ENCODE peak calls at places on chromosomes 11 and 22, in four cellular contexts. One of them, this sample, is unnamed.
A peak's percentile ranks its signal among the peaks of the same experiment; 100 is the strongest.

GRCh38 chr22:29030016-29030617 is 31.5 kb downstream of the C22orf31 start:
- DNase-seq in Calu3: peak; percentile 68
- DNase-seq in nephron progenitor cell: no peak
- DNase-seq in effector CD4-positive, alpha-beta T cell: no peak
- DNase-seq in this sample: no peak

GRCh38 chr11:3837793-3838192 is 3.0 kb downstream of the RHOG start:
- DNase-seq in Calu3: no peak
- DNase-seq in nephron progenitor cell: no peak
- DNase-seq in effector CD4-positive, alpha-beta T cell: no peak
- DNase-seq in this sample: peak; percentile 85

GRCh38 chr22:17817511-17818065 is 43.3 kb upstream of the BID start:
- DNase-seq in Calu3: no peak
- DNase-seq in nephron progenitor cell: no peak
- DNase-seq in effector CD4-positive, alpha-beta T cell: no peak
- DNase-seq in this sample: no peak

GRCh38 chr11:108933630-108934029 is 268.8 kb downstream of the DDX10 start:
- DNase-seq in Calu3: no peak
- DNase-seq in nephron progenitor cell: no peak
- DNase-seq in effector CD4-positive, alpha-beta T cell: no peak
- DNase-seq in this sample: no peak

GRCh38 chr22:44862981-44863860 is 110.8 kb downstream of the ARHGAP8 start:
- DNase-seq in Calu3: no peak
- DNase-seq in nephron progenitor cell: no peak
- DNase-seq in effector CD4-positive, alpha-beta T cell: no peak
- DNase-seq in this sample: no peak

GRCh38 chr11:102114032-102114431 is 3.8 kb downstream of the YAP1 start:
- DNase-seq in Calu3: no peak
- DNase-seq in nephron progenitor cell: no peak
- DNase-seq in effector CD4-positive, alpha-beta T cell: no peak
- DNase-seq in this sample: no peak

GRCh38 chr22:47102081-47102480 is 339.6 kb downstream of the TBC1D22A start:
- DNase-seq in Calu3: no peak
- DNase-seq in nephron progenitor cell: no peak
- DNase-seq in effector CD4-positive, alpha-beta T cell: no peak
- DNase-seq in this sample: no peak

GRCh38 chr11:27429740-27430451 is 42.7 kb downstream of the LGR4 start:
- DNase-seq in Calu3: no peak
- DNase-seq in nephron progenitor cell: no peak
- DNase-seq in effector CD4-positive, alpha-beta T cell: no peak
- DNase-seq in this sample: no peak

GRCh38 chr22:50471197-50471847 is 3.5 kb downstream of the SBF1 start:
- DNase-seq in Calu3: no peak
- DNase-seq in nephron progenitor cell: no peak
- DNase-seq in effector CD4-positive, alpha-beta T cell: no peak
- DNase-seq in this sample: peak; percentile 80

GRCh38 chr11:77779935-77780334 is 40.6 kb downstream of the RSF1 start:
- DNase-seq in Calu3: no peak
- DNase-seq in nephron progenitor cell: no peak
- DNase-seq in effector CD4-positive, alpha-beta T cell: no peak
- DNase-seq in this sample: no peak

GRCh38 chr11:47413908-47414684 is 5.7 kb downstream of the SLC39A13 start:
- DNase-seq in Calu3: no peak
- DNase-seq in nephron progenitor cell: no peak
- DNase-seq in effector CD4-positive, alpha-beta T cell: no peak
- DNase-seq in this sample: no peak

GRCh38 chr11:62269654-62270278 is at the start of gene SCGB2A2:
- DNase-seq in Calu3: peak; percentile 9
- DNase-seq in nephron progenitor cell: no peak
- DNase-seq in effector CD4-positive, alpha-beta T cell: no peak
- DNase-seq in this sample: no peak

GRCh38 chr11:133663586-133663985 is 131.3 kb upstream of the OPCML start:
- DNase-seq in Calu3: no peak
- DNase-seq in nephron progenitor cell: no peak
- DNase-seq in effector CD4-positive, alpha-beta T cell: no peak
- DNase-seq in this sample: no peak

GRCh38 chr11:59839615-59840014 is 5.7 kb downstream of the CBLIF start:
- DNase-seq in Calu3: no peak
- DNase-seq in nephron progenitor cell: no peak
- DNase-seq in effector CD4-positive, alpha-beta T cell: no peak
- DNase-seq in this sample: no peak

GRCh38 chr11:32052218-32052617 is 38.7 kb upstream of the RCN1 start:
- DNase-seq in Calu3: peak; percentile 64
- DNase-seq in nephron progenitor cell: peak; percentile 72
- DNase-seq in effector CD4-positive, alpha-beta T cell: peak; percentile 28
- DNase-seq in this sample: peak; percentile 65

GRCh38 chr11:85682330-85683305 is 3.4 kb downstream of the CCDC89 start:
- DNase-seq in Calu3: no peak
- DNase-seq in nephron progenitor cell: no peak
- DNase-seq in effector CD4-positive, alpha-beta T cell: peak; percentile 21
- DNase-seq in this sample: peak; percentile 38

GRCh38 chr11:14336507-14337503 is 22.2 kb downstream of the RRAS2 start:
- DNase-seq in Calu3: no peak
- DNase-seq in nephron progenitor cell: no peak
- DNase-seq in effector CD4-positive, alpha-beta T cell: no peak
- DNase-seq in this sample: no peak

GRCh38 chr22:37454857-37455686 is 27.8 kb upstream of the ELFN2 start:
- DNase-seq in Calu3: peak; percentile 66
- DNase-seq in nephron progenitor cell: peak; percentile 33
- DNase-seq in effector CD4-positive, alpha-beta T cell: no peak
- DNase-seq in this sample: no peak

GRCh38 chr11:74634537-74634936 is 42.2 kb downstream of the POLD3 start:
- DNase-seq in Calu3: peak; percentile 36
- DNase-seq in nephron progenitor cell: no peak
- DNase-seq in effector CD4-positive, alpha-beta T cell: no peak
- DNase-seq in this sample: peak; percentile 45

GRCh38 chr22:29820941-29821789 is 16.9 kb downstream of the ASCC2 start:
- DNase-seq in Calu3: peak; percentile 97
- DNase-seq in nephron progenitor cell: no peak
- DNase-seq in effector CD4-positive, alpha-beta T cell: no peak
- DNase-seq in this sample: peak; percentile 73

GRCh38 chr11:88383446-88383845 is 45.9 kb upstream of the CTSC start:
- DNase-seq in Calu3: no peak
- DNase-seq in nephron progenitor cell: no peak
- DNase-seq in effector CD4-positive, alpha-beta T cell: no peak
- DNase-seq in this sample: no peak

GRCh38 chr11:1293619-1294015 is 15.8 kb downstream of the TOLLIP start:
- DNase-seq in Calu3: peak; percentile 63
- DNase-seq in nephron progenitor cell: peak; percentile 6
- DNase-seq in effector CD4-positive, alpha-beta T cell: no peak
- DNase-seq in this sample: no peak

GRCh38 chr11:96708469-96708868 is 318.7 kb downstream of the JRKL start:
- DNase-seq in Calu3: no peak
- DNase-seq in nephron progenitor cell: no peak
- DNase-seq in effector CD4-positive, alpha-beta T cell: no peak
- DNase-seq in this sample: no peak

GRCh38 chr11:65630215-65630614 is 7.7 kb upstream of the SIPA1 start:
- DNase-seq in Calu3: no peak
- DNase-seq in nephron progenitor cell: no peak
- DNase-seq in effector CD4-positive, alpha-beta T cell: no peak
- DNase-seq in this sample: no peak

GRCh38 chr11:128103278-128103873 is 484.0 kb downstream of the ETS1 start:
- DNase-seq in Calu3: no peak
- DNase-seq in nephron progenitor cell: no peak
- DNase-seq in effector CD4-positive, alpha-beta T cell: no peak
- DNase-seq in this sample: no peak

GRCh38 chr11:66880484-66881211 is 23.8 kb downstream of the LRFN4 start:
- DNase-seq in Calu3: peak; percentile 79
- DNase-seq in nephron progenitor cell: no peak
- DNase-seq in effector CD4-positive, alpha-beta T cell: no peak
- DNase-seq in this sample: peak; percentile 61

GRCh38 chr11:123543796-123544195 is 110.6 kb downstream of the SCN3B start:
- DNase-seq in Calu3: no peak
- DNase-seq in nephron progenitor cell: no peak
- DNase-seq in effector CD4-positive, alpha-beta T cell: no peak
- DNase-seq in this sample: no peak

GRCh38 chr11:60303661-60304060 is 23.2 kb downstream of the MS4A4A start:
- DNase-seq in Calu3: no peak
- DNase-seq in nephron progenitor cell: no peak
- DNase-seq in effector CD4-positive, alpha-beta T cell: no peak
- DNase-seq in this sample: no peak

GRCh38 chr22:37932821-37933578 is 20.4 kb downstream of the C22orf23 start:
- DNase-seq in Calu3: no peak
- DNase-seq in nephron progenitor cell: no peak
- DNase-seq in effector CD4-positive, alpha-beta T cell: no peak
- DNase-seq in this sample: no peak

GRCh38 chr11:31487848-31488247 is 21.6 kb downstream of the IMMP1L start:
- DNase-seq in Calu3: peak; percentile 15
- DNase-seq in nephron progenitor cell: no peak
- DNase-seq in effector CD4-positive, alpha-beta T cell: no peak
- DNase-seq in this sample: peak; percentile 46